ENCODE peak calls at places on chromosome 21, in eight cellular contexts. I is GM12892, E is prostate gland, U is body of pancreas, V is tibial nerve, A is transverse colon, C is Peyer's patch, T is lower leg skin. H is an unnamed sample.

GRCh38 chr21:14620152-14620551 is 74.0 kb upstream of the SAMSN1 start:
- DNase-seq in I (no peak), E (no peak), U (no peak), V (no peak), A (no peak), C (no peak), T (no peak), H (no peak)

GRCh38 chr21:30329203-30329868 is 8.2 kb downstream of the KRTAP27-1 start:
- DNase-seq in I (no peak), E (no peak), U (no peak), V (no peak), A (no peak), C (no peak), T (no peak), H (no peak)

GRCh38 chr21:32233055-32233546 is 45.7 kb downstream of the MIS18A start:
- DNase-seq in I (no peak), E (no peak), U (no peak), V (no peak), A (no peak), C (no peak), T (no peak), H (no peak)

GRCh38 chr21:28375708-28376385 is 616.8 kb downstream of the LTN1 start:
- DNase-seq in I (no peak), E (no peak), U (no peak), V (no peak), A (no peak), C (no peak), T (no peak), H (no peak)

GRCh38 chr21:41851090-41851790 is 27.9 kb downstream of the PRDM15 start:
- DNase-seq in I (no peak), E (no peak), U (no peak), V (no peak), A (no peak), C (no peak), T (no peak), H (no peak)

GRCh38 chr21:24759348-24760118 is 847.7 kb downstream of the MRPL39 start:
- DNase-seq in I (no peak), E (no peak), U (no peak), V (no peak), A (no peak), C (no peak), T (no peak), H (no peak)

GRCh38 chr21:36149788-36150187 is 6.8 kb upstream of the DOP1B start:
- DNase-seq in I (no peak), E (no peak), U (no peak), V (no peak), A (no peak), C (no peak), T (no peak), H (no peak)

GRCh38 chr21:32829504-32829903 is 57.9 kb upstream of the PAXBP1 start:
- DNase-seq in I (no peak), E (no peak), U (no peak), V (no peak), A (no peak), C (no peak), T (no peak), H (no peak)

GRCh38 chr21:32713726-32714125 is 14.1 kb downstream of the SYNJ1 start:
- DNase-seq in I (no peak), E (no peak), U (no peak), V (no peak), A (no peak), C (no peak), T (no peak), H (no peak)

GRCh38 chr21:41024341-41025056 is 143.5 kb upstream of the BACE2 start:
- DNase-seq in I (no peak), E (no peak), U (peak; percentile 53), V (no peak), A (no peak), C (no peak), T (no peak), H (no peak)

GRCh38 chr21:41529769-41530168 is 21.8 kb upstream of the TMPRSS2 start:
- DNase-seq in I (no peak), E (no peak), U (no peak), V (no peak), A (no peak), C (no peak), T (peak; percentile 72), H (no peak)

GRCh38 chr21:19010996-19011395 is 607.4 kb upstream of the TMPRSS15 start:
- DNase-seq in I (no peak), E (no peak), U (no peak), V (no peak), A (no peak), C (no peak), T (no peak), H (no peak)

GRCh38 chr21:17679002-17679600 is 66.4 kb upstream of the BTG3 start:
- DNase-seq in I (peak; percentile 13), E (peak; percentile 37), U (peak; percentile 44), V (peak; percentile 24), A (no peak), C (no peak), T (no peak), H (peak; percentile 59)

GRCh38 chr21:14673649-14674048 is 127.5 kb upstream of the SAMSN1 start:
- DNase-seq in I (no peak), E (no peak), U (no peak), V (no peak), A (no peak), C (no peak), T (no peak), H (peak; percentile 71)

GRCh38 chr21:27277122-27277521 is 310.2 kb upstream of the ADAMTS5 start:
- DNase-seq in I (no peak), E (no peak), U (no peak), V (no peak), A (no peak), C (no peak), T (no peak), H (no peak)

GRCh38 chr21:25831300-25831699 is 96.5 kb downstream of the GABPA start:
- DNase-seq in I (no peak), E (no peak), U (no peak), V (no peak), A (no peak), C (no peak), T (no peak), H (no peak)

GRCh38 chr21:33388188-33388587 is 15.0 kb upstream of the IFNGR2 start:
- DNase-seq in I (no peak), E (no peak), U (no peak), V (no peak), A (no peak), C (no peak), T (no peak), H (no peak)

GRCh38 chr21:40717008-40717407 is 129.9 kb downstream of the DSCAM start:
- DNase-seq in I (no peak), E (no peak), U (no peak), V (no peak), A (no peak), C (no peak), T (no peak), H (no peak)

GRCh38 chr21:34531399-34531798 is 19.4 kb upstream of the KCNE1 start:
- DNase-seq in I (no peak), E (no peak), U (no peak), V (no peak), A (no peak), C (no peak), T (no peak), H (no peak)

GRCh38 chr21:37562920-37563640 is 196.5 kb downstream of the DYRK1A start:
- DNase-seq in I (no peak), E (peak; percentile 25), U (peak; percentile 54), V (peak; percentile 21), A (peak; percentile 41), C (peak; percentile 65), T (peak; percentile 87), H (no peak)

GRCh38 chr21:37564924-37565529 is 198.5 kb downstream of the DYRK1A start:
- DNase-seq in I (no peak), E (no peak), U (peak; percentile 37), V (no peak), A (no peak), C (no peak), T (no peak), H (no peak)

GRCh38 chr21:37564341-37564923 is 197.9 kb downstream of the DYRK1A start:
- DNase-seq in I (no peak), E (peak; percentile 75), U (peak; percentile 91), V (peak; percentile 55), A (peak; percentile 73), C (peak; percentile 89), T (peak; percentile 94), H (peak; percentile 94)

GRCh38 chr21:37561941-37562919 is 195.7 kb downstream of the DYRK1A start:
- DNase-seq in I (no peak), E (no peak), U (no peak), V (no peak), A (no peak), C (no peak), T (no peak), H (no peak)

DNA sequence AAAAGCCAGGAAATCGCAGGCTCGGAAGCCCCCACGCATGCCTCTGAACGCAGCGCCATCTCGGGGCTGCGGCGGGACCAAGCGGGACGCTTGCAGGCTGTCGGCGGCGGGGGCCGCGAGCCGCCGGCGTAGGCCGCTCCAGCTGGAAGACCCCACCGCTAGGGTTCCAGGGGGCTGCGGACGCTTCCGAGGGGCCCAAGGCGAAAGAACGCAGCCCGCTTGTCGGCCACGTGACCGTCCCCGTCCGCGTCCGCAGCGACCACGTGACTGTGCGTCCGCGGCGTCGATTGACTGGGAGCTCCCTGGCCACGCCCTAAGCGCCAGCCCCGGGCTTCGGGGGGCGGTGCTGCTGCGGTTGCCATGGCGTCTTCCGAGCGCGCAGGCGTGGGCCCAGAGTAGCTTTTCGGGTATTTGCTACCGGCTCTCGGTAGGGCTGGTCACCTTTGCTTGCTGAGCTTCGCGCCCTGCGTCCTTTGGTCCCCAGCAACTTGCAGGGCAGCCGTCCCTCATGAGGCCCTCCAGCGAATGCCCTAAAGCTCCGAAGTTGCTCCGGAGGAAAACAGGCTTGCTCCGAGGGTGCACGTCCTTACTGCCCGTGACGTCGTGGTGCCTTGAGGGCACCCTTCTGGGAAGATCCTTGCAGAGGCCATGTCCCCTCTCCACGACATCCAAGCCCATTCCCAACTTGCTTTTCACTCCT is 197.2 kb downstream of the DYRK1A start:
- DNase-seq in I (peak; percentile 93), E (peak; percentile 93), U (peak; percentile 96), V (peak; percentile 81), A (peak; percentile 94), C (peak; percentile 97), T (peak; percentile 98), H (peak; percentile 96)
- TF ChIP-seq POLR2A in I (peak; percentile 84), E (peak; percentile 68), U (peak; percentile 61), V (peak; percentile 50), A (peak; percentile 66), C (peak; percentile 44), T (no peak), H (peak; percentile 80)

GRCh38 chr21:39104911-39105310 is 78.3 kb downstream of the PSMG1 start:
- DNase-seq in I (no peak), E (no peak), U (no peak), V (no peak), A (no peak), C (no peak), T (peak; percentile 83), H (no peak)
- TF ChIP-seq POLR2A in I (no peak), E (no peak), U (no peak), V (no peak), A (no peak), C (no peak), T (no peak), H (no peak)

GRCh38 chr21:43753439-43753799 is 22.7 kb downstream of the CSTB start:
- DNase-seq in I (no peak), E (no peak), U (no peak), V (no peak), A (no peak), C (no peak), T (no peak), H (no peak)
- TF ChIP-seq POLR2A in I (no peak), E (no peak), U (no peak), V (no peak), A (no peak), C (no peak), T (no peak), H (no peak)

GRCh38 chr21:39344848-39345247 is 4.0 kb downstream of the HMGN1 start:
- DNase-seq in I (no peak), E (no peak), U (no peak), V (no peak), A (no peak), C (no peak), T (no peak), H (no peak)
- TF ChIP-seq POLR2A in I (no peak), E (no peak), U (no peak), V (no peak), A (no peak), C (no peak), T (no peak), H (no peak)

H was measured in erythroblast.